ENCODE peak calls at places on chromosome 22, in six cellular contexts. Y, V, X, R, M and W are unnamed samples.

GRCh38 chr22:36839356-36840073 is 21.3 kb upstream of the NCF4 start:
- DNase-seq in Y (peak; percentile 46), V (no peak), X (peak; percentile 14), R (no peak), M (peak; percentile 76), W (no peak)

GRCh38 chr22:24827305-24827704 is 21.3 kb downstream of the SGSM1 start:
- DNase-seq in R (no peak), M (peak; percentile 1), X (no peak), V (no peak), Y (no peak), W (no peak)

GRCh38 chr22:38452373-38453064 is 2.5 kb downstream of the KCNJ4 start:
- DNase-seq in V (no peak), X (peak; percentile 50), R (no peak), M (no peak), Y (no peak), W (no peak)

GRCh38 chr22:32628626-32629587 is 154.3 kb downstream of the FBXO7 start:
- DNase-seq in M (no peak), V (no peak), R (no peak), Y (no peak), X (no peak), W (no peak)

GRCh38 chr22:24937114-24937513 is 9.4 kb downstream of the LHFPL7 start:
- DNase-seq in M (peak; percentile 49), X (peak; percentile 7), Y (peak; percentile 16), R (peak; percentile 45), V (no peak), W (no peak)

GRCh38 chr22:36743591-36744412 is 32.1 kb downstream of the IFT27 start:
- DNase-seq in R (no peak), Y (no peak), M (no peak), X (no peak), V (no peak), W (no peak)

GRCh38 chr22:38315801-38316339 is 1.4 kb downstream of the CSNK1E start:
- DNase-seq in M (no peak), V (no peak), R (no peak), Y (no peak), X (no peak), W (no peak)

GRCh38 chr22:19876314-19876940 is 21.8 kb upstream of the GNB1L start:
- DNase-seq in R (peak; percentile 27), V (no peak), X (no peak), Y (no peak), M (no peak), W (no peak)

GRCh38 chr22:17441326-17441725 is 72.1 kb downstream of the CECR2 start:
- DNase-seq in M (no peak), X (no peak), V (no peak), Y (no peak), R (no peak), W (no peak)

GRCh38 chr22:37538590-37539357 is 19.6 kb upstream of the CARD10 start:
- DNase-seq in V (peak; percentile 83), R (peak; percentile 91), X (peak; percentile 88), Y (peak; percentile 90), M (peak; percentile 89), W (peak; percentile 86)

GRCh38 chr22:36334838-36335603 is 52.7 kb downstream of the MYH9 start:
- DNase-seq in Y (peak; percentile 76), V (no peak), M (peak; percentile 41), X (peak; percentile 90), R (no peak), W (no peak)

GRCh38 chr22:46079861-46080821 is 70.2 kb upstream of the PPARA start:
- DNase-seq in V (no peak), X (peak; percentile 94), R (peak; percentile 93), M (peak; percentile 79), Y (peak; percentile 95), W (no peak)
- H3K4me3 ChIP-seq in V (no peak overlapping the region), X (peak overlapping the region; percentile 98), R (peak overlapping the region; percentile 52), M (peak overlapping the region; percentile 94), Y (peak overlapping the region; percentile 95), W (no peak overlapping the region)

GRCh38 chr22:35132568-35132967 is 66.6 kb downstream of the ISX start:
- DNase-seq in Y (no peak), R (no peak), V (no peak), X (no peak), M (no peak), W (no peak)

GRCh38 chr22:35133702-35134395 is 67.9 kb downstream of the ISX start:
- DNase-seq in V (no peak), Y (no peak), X (no peak), R (no peak), M (no peak), W (no peak)

GRCh38 chr22:35128637-35129036 is 62.7 kb downstream of the ISX start:
- DNase-seq in V (no peak), M (no peak), R (no peak), Y (no peak), X (no peak), W (no peak)

GRCh38 chr22:35134637-35135036 is 68.7 kb downstream of the ISX start:
- DNase-seq in V (no peak), M (no peak), Y (no peak), R (no peak), X (no peak), W (no peak)

DNA sequence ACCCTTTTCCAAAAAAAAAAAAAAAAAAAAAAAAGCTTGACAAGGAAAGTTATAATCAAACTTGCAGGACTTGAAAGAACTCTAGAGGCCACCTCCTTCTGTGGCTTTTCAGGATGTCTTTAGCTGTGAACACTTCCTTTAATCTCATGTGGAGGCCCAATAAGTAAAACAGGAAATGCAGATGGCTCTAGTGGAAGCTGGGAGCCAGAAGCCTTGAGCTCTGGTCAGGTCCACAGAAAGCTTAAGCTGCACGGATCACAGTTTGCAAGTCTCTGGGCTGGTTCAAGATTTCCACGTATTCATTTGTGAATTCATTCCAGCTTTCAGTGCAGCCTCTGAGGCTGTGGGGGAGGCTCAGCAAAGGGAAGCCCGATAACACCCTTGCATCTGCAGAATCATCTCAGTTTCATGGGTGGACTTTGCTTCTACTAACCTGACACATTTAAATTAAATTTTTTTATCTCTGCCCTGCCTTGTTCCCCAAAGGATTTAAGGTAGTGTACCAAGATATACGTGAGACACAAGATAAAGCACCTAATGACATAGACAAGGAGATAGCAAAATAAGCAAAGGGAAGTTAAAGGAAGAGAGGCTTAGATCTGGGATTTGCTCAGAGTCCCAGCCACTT is 65.6 kb downstream of the ISX start:
- DNase-seq in V (no peak), M (no peak), R (no peak), Y (no peak), X (no peak), W (no peak)
- H3K4me1 ChIP-seq in V (no peaks in the 10 kb centered on the region), M (no peaks in the 10 kb centered on the region), R (no peaks in the 10 kb centered on the region), Y (no peaks in the 10 kb centered on the region), X (no peaks in the 10 kb centered on the region), W (peaks cover 7% of the 10 kb centered on the region)

GRCh38 chr22:42101186-42101585 is 10.6 kb upstream of the NDUFA6 start:
- DNase-seq in Y (no peak), V (no peak), X (no peak), R (no peak), M (no peak), W (no peak)
- H3K9me3 ChIP-seq in Y (peaks cover 15% of the 10 kb centered on the region), V (peaks cover 44% of the 10 kb centered on the region), X (no peaks in the 10 kb centered on the region), R (peaks cover 22% of the 10 kb centered on the region), M (no peaks in the 10 kb centered on the region), W (peaks cover 2% of the 10 kb centered on the region)

DNA sequence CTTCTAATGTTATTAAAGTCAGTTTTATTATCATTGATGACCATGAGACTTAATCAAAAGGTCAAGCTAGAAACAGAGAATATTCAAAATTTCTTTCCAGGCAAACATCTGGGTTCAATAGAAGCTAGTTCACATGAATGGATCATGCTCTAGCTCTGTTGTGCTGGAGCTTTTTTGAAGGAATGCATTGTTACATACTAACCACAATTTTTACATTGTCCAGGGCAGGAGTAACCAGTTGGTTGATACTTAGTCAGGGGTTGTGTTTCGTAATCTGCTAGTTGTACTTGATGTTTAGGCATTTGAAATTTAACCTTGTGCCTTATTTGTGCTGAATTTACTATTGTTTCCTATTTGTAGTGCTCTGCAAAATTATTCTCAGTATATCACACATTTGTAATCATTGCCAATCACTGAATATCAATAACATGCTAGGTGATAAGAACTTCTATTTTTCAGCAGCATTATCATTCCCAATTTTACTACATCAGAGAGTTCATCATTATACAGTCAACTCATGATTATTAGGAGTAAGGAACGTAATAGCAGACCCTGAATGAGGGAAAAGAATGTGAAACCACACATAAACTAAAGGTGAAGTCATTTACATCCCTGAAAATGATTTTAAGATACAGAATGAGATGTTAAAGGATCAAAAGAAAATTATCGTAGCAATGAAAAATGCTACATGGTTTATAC is 23.2 kb downstream of the NF2 start:
- DNase-seq in Y (peak; percentile 81), R (no peak), X (peak; percentile 94), M (peak; percentile 82), V (no peak), W (no peak)
- H3K4me3 ChIP-seq in Y (no peak overlapping the region), R (no peak overlapping the region), X (no peak overlapping the region), M (peak overlapping the region; percentile 45), V (no peak overlapping the region), W (no peak overlapping the region)

GRCh38 chr22:49934144-49934890 is 15.9 kb downstream of the CRELD2 start:
- DNase-seq in V (no peak), M (peak; percentile 18), Y (no peak), R (no peak), X (peak; percentile 61), W (no peak)

GRCh38 chr22:49931863-49932262 is 13.4 kb downstream of the CRELD2 start:
- DNase-seq in Y (no peak), X (no peak), R (no peak), V (no peak), M (no peak), W (no peak)

GRCh38 chr22:49935561-49935960 is 17.1 kb downstream of the CRELD2 start:
- DNase-seq in X (no peak), M (no peak), Y (no peak), V (no peak), R (no peak), W (no peak)

GRCh38 chr22:49934891-49935557 is 16.6 kb downstream of the CRELD2 start:
- DNase-seq in R (peak; percentile 55), X (peak; percentile 43), Y (no peak), M (no peak), V (no peak), W (no peak)

DNA sequence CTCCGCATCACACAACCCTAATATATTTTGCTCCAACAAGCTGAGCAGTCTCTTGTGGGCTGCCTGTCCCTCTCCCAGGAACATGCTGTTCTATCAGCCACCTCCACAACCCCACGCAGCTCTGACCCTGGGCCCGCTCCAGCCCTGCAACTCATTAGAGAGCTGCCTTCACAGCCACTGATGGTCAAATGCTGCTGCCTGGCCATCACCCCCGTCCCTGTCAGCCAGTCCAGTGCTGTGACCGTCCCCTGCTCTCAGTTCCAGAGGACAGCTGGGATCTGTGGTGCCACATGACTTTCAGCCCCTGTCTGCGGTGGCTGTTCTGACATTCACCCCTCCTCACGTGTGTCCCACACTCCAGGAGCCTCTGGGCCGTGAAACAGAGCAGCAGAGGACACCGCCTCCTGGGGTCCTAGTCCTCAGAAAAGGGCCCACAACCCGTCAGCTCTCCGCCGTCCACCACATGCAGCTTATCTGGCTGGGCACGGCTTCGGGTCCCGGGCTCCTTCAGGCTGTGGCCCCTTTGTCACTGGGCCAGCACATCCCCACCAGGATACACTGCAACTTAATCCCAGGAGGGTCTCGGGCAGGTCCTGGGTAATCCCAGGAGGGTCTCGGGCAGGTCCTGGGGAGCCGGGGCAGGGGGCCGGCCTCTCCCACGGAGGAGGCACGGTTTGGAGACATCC is 14.9 kb downstream of the CRELD2 start:
- DNase-seq in R (no peak), V (no peak), M (no peak), X (no peak), Y (no peak), W (no peak)
- H3K4me1 ChIP-seq in R (peaks cover 29% of the 10 kb centered on the region), V (peaks cover 18% of the 10 kb centered on the region), M (peaks cover 22% of the 10 kb centered on the region), X (peaks cover 24% of the 10 kb centered on the region), Y (peaks cover 18% of the 10 kb centered on the region), W (peaks cover 1% of the 10 kb centered on the region)